ENCODE peak calls at places on chromosomes 16 and 17, in five cellular contexts. E is stimulated activated CD8-positive, alpha-beta memory T cell treated with anti-CD3 and anti-CD28 coated beads, Interleukin-7, amount 100 ng/mL, for 24 hours; M is fibroblast of the aortic adventitia; S is H54; L is D721Med. K is an unnamed sample.
A peak's percentile ranks its signal among the peaks of the same experiment; 100 is the strongest.

GRCh38 chr17:81241648-81242420 is 2.7 kb downstream of the NDUFAF8 start:
- DNase-seq in L (peak; percentile 81), M (peak; percentile 36), E (peak; percentile 54), S (peak; percentile 62), K (no peak)

GRCh38 chr16:51524070-51524469 is 373.0 kb upstream of the SALL1 start:
- DNase-seq in M (no peak), L (no peak), S (no peak), E (no peak), K (no peak)

GRCh38 chr16:35573407-35573806 is 2114.0 kb downstream of the TP53TG3F start:
- DNase-seq in L (no peak), S (no peak), M (no peak), E (no peak), K (no peak)

GRCh38 chr16:28093383-28093725 is 29.8 kb upstream of the GSG1L start:
- DNase-seq in S (no peak), M (no peak), L (no peak), E (no peak), K (no peak)

GRCh38 chr17:32265192-32265895 is at the start of gene RHBDL3:
- DNase-seq in M (no peak), S (no peak), E (no peak), L (peak; percentile 71), K (no peak)

GRCh38 chr17:70095455-70095854 is 20.4 kb downstream of the KCNJ16 start:
- DNase-seq in E (no peak), L (no peak), M (no peak), S (no peak), K (no peak)

GRCh38 chr17:79132271-79133064 is 57.8 kb downstream of the ENGASE start:
- DNase-seq in S (no peak), E (no peak), M (no peak), L (peak; percentile 86), K (no peak)

GRCh38 chr17:57739402-57740224 is 5.5 kb downstream of the CCDC182 start:
- DNase-seq in S (peak; percentile 26), M (no peak), L (peak; percentile 49), E (no peak), K (no peak)

GRCh38 chr16:31107465-31107867 is 720 bp upstream of the BCKDK start:
- DNase-seq in S (no peak), E (no peak), M (no peak), L (no peak), K (no peak)

GRCh38 chr17:2181206-2181983 is 122.2 kb downstream of the SMG6 start:
- DNase-seq in M (peak; percentile 97), E (no peak), L (no peak), S (no peak), K (peak; percentile 72)

GRCh38 chr16:4733211-4733742 is 794 bp downstream of the ANKS3 start:
- DNase-seq in E (no peak), L (no peak), M (no peak), S (no peak), K (no peak)

GRCh38 chr16:88464447-88465318 is 11.6 kb downstream of the ZFPM1 start:
- DNase-seq in E (no peak), M (peak; percentile 83), S (no peak), L (no peak), K (no peak)

GRCh38 chr16:19419691-19420060 is 2.0 kb downstream of the TMC5 start:
- DNase-seq in E (no peak), S (peak; percentile 31), M (no peak), L (no peak), K (no peak)

GRCh38 chr16:57930533-57930932 is 40.4 kb downstream of the CNGB1 start:
- DNase-seq in S (no peak), E (no peak), L (no peak), M (peak; percentile 49), K (no peak)

K was measured in putamen.